ENCODE peak calls at places on chromosomes 4 and X, in seven cellular contexts. One of them, this sample, is unnamed.
A peak's percentile ranks its signal among the peaks of the same experiment; 100 is the strongest.

GRCh38 chrX:24676403-24677024 is 17.2 kb upstream of the POLA1 start:
- DNase-seq in stimulated activated naive CD4-positive, alpha-beta T cell: no peak
- DNase-seq in activated CD8-positive, alpha-beta memory T cell treated with anti-CD3 and anti-CD28 coated beads, Interleukin-2, amount 50 U/mL, for 4 hours: no peak
- DNase-seq in retina: no peak
- DNase-seq in COR-L47: no peak
- DNase-seq in GM12865: peak; percentile 15
- DNase-seq in nephron progenitor cell: peak; percentile 18
- DNase-seq in this sample: no peak

GRCh38 chr4:8132947-8133705 is 25.5 kb downstream of the ABLIM2 start:
- DNase-seq in stimulated activated naive CD4-positive, alpha-beta T cell: no peak
- DNase-seq in activated CD8-positive, alpha-beta memory T cell treated with anti-CD3 and anti-CD28 coated beads, Interleukin-2, amount 50 U/mL, for 4 hours: no peak
- DNase-seq in retina: no peak
- DNase-seq in COR-L47: no peak
- DNase-seq in GM12865: no peak
- DNase-seq in nephron progenitor cell: no peak
- DNase-seq in this sample: no peak

GRCh38 chr4:113821851-113822250 is 60.3 kb upstream of the CAMK2D start:
- DNase-seq in stimulated activated naive CD4-positive, alpha-beta T cell: no peak
- DNase-seq in activated CD8-positive, alpha-beta memory T cell treated with anti-CD3 and anti-CD28 coated beads, Interleukin-2, amount 50 U/mL, for 4 hours: no peak
- DNase-seq in retina: no peak
- DNase-seq in COR-L47: no peak
- DNase-seq in GM12865: no peak
- DNase-seq in nephron progenitor cell: no peak
- DNase-seq in this sample: no peak

GRCh38 chr4:126223784-126224407 is 909.1 kb downstream of the FAT4 start:
- DNase-seq in stimulated activated naive CD4-positive, alpha-beta T cell: no peak
- DNase-seq in activated CD8-positive, alpha-beta memory T cell treated with anti-CD3 and anti-CD28 coated beads, Interleukin-2, amount 50 U/mL, for 4 hours: no peak
- DNase-seq in retina: no peak
- DNase-seq in COR-L47: no peak
- DNase-seq in GM12865: peak; percentile 3
- DNase-seq in nephron progenitor cell: no peak
- DNase-seq in this sample: no peak

GRCh38 chr4:126888968-126889367 is 743.8 kb upstream of the INTU start:
- DNase-seq in stimulated activated naive CD4-positive, alpha-beta T cell: no peak
- DNase-seq in activated CD8-positive, alpha-beta memory T cell treated with anti-CD3 and anti-CD28 coated beads, Interleukin-2, amount 50 U/mL, for 4 hours: no peak
- DNase-seq in retina: no peak
- DNase-seq in COR-L47: no peak
- DNase-seq in GM12865: no peak
- DNase-seq in nephron progenitor cell: no peak
- DNase-seq in this sample: no peak

GRCh38 chr4:77074961-77075855 is 581 bp downstream of the CCNI start:
- DNase-seq in stimulated activated naive CD4-positive, alpha-beta T cell: peak; percentile 78
- DNase-seq in activated CD8-positive, alpha-beta memory T cell treated with anti-CD3 and anti-CD28 coated beads, Interleukin-2, amount 50 U/mL, for 4 hours: peak; percentile 81
- DNase-seq in retina: peak; percentile 86
- DNase-seq in COR-L47: peak; percentile 16
- DNase-seq in GM12865: peak; percentile 88
- DNase-seq in nephron progenitor cell: peak; percentile 75
- DNase-seq in this sample: peak; percentile 29

GRCh38 chrX:40558590-40558989 is 22.2 kb upstream of the ATP6AP2 start:
- DNase-seq in stimulated activated naive CD4-positive, alpha-beta T cell: no peak
- DNase-seq in activated CD8-positive, alpha-beta memory T cell treated with anti-CD3 and anti-CD28 coated beads, Interleukin-2, amount 50 U/mL, for 4 hours: no peak
- DNase-seq in retina: no peak
- DNase-seq in COR-L47: no peak
- DNase-seq in GM12865: no peak
- DNase-seq in nephron progenitor cell: no peak
- DNase-seq in this sample: no peak

GRCh38 chr4:159240690-159241089 is 137.8 kb downstream of the RAPGEF2 start:
- DNase-seq in stimulated activated naive CD4-positive, alpha-beta T cell: no peak
- DNase-seq in activated CD8-positive, alpha-beta memory T cell treated with anti-CD3 and anti-CD28 coated beads, Interleukin-2, amount 50 U/mL, for 4 hours: no peak
- DNase-seq in retina: no peak
- DNase-seq in COR-L47: no peak
- DNase-seq in GM12865: no peak
- DNase-seq in nephron progenitor cell: no peak
- DNase-seq in this sample: no peak

GRCh38 chr4:69147334-69147733 is 51.1 kb downstream of the UGT2B7 start:
- DNase-seq in stimulated activated naive CD4-positive, alpha-beta T cell: no peak
- DNase-seq in activated CD8-positive, alpha-beta memory T cell treated with anti-CD3 and anti-CD28 coated beads, Interleukin-2, amount 50 U/mL, for 4 hours: no peak
- DNase-seq in retina: no peak
- DNase-seq in COR-L47: peak; percentile 69
- DNase-seq in GM12865: no peak
- DNase-seq in nephron progenitor cell: no peak
- DNase-seq in this sample: peak; percentile 49

GRCh38 chrX:104795804-104796203 is 229.8 kb downstream of the IL1RAPL2 start:
- DNase-seq in stimulated activated naive CD4-positive, alpha-beta T cell: no peak
- DNase-seq in activated CD8-positive, alpha-beta memory T cell treated with anti-CD3 and anti-CD28 coated beads, Interleukin-2, amount 50 U/mL, for 4 hours: no peak
- DNase-seq in retina: no peak
- DNase-seq in COR-L47: no peak
- DNase-seq in GM12865: no peak
- DNase-seq in nephron progenitor cell: no peak
- DNase-seq in this sample: no peak

GRCh38 chrX:69280956-69281355 is 115.7 kb upstream of the PJA1 start:
- DNase-seq in stimulated activated naive CD4-positive, alpha-beta T cell: no peak
- DNase-seq in activated CD8-positive, alpha-beta memory T cell treated with anti-CD3 and anti-CD28 coated beads, Interleukin-2, amount 50 U/mL, for 4 hours: no peak
- DNase-seq in retina: no peak
- DNase-seq in COR-L47: no peak
- DNase-seq in GM12865: no peak
- DNase-seq in nephron progenitor cell: no peak
- DNase-seq in this sample: peak; percentile 38

GRCh38 chr4:7970031-7970946 is 30.6 kb upstream of the AFAP1 start:
- DNase-seq in stimulated activated naive CD4-positive, alpha-beta T cell: peak; percentile 24
- DNase-seq in activated CD8-positive, alpha-beta memory T cell treated with anti-CD3 and anti-CD28 coated beads, Interleukin-2, amount 50 U/mL, for 4 hours: peak; percentile 29
- DNase-seq in retina: peak; percentile 46
- DNase-seq in COR-L47: no peak
- DNase-seq in GM12865: peak; percentile 68
- DNase-seq in nephron progenitor cell: no peak
- DNase-seq in this sample: no peak

GRCh38 chr4:172740434-172740833 is 428.2 kb upstream of the GALNT7 start:
- DNase-seq in stimulated activated naive CD4-positive, alpha-beta T cell: no peak
- DNase-seq in activated CD8-positive, alpha-beta memory T cell treated with anti-CD3 and anti-CD28 coated beads, Interleukin-2, amount 50 U/mL, for 4 hours: no peak
- DNase-seq in retina: no peak
- DNase-seq in COR-L47: no peak
- DNase-seq in GM12865: peak; percentile 54
- DNase-seq in nephron progenitor cell: no peak
- DNase-seq in this sample: no peak

GRCh38 chr4:2364654-2365053 is 53.8 kb downstream of the ZFYVE28 start:
- DNase-seq in stimulated activated naive CD4-positive, alpha-beta T cell: peak; percentile 70
- DNase-seq in activated CD8-positive, alpha-beta memory T cell treated with anti-CD3 and anti-CD28 coated beads, Interleukin-2, amount 50 U/mL, for 4 hours: peak; percentile 61
- DNase-seq in retina: peak; percentile 59
- DNase-seq in COR-L47: no peak
- DNase-seq in GM12865: no peak
- DNase-seq in nephron progenitor cell: no peak
- DNase-seq in this sample: no peak

GRCh38 chrX:8820910-8821527 is 19.8 kb upstream of the FAM9A start:
- DNase-seq in stimulated activated naive CD4-positive, alpha-beta T cell: no peak
- DNase-seq in activated CD8-positive, alpha-beta memory T cell treated with anti-CD3 and anti-CD28 coated beads, Interleukin-2, amount 50 U/mL, for 4 hours: no peak
- DNase-seq in retina: no peak
- DNase-seq in COR-L47: no peak
- DNase-seq in GM12865: no peak
- DNase-seq in nephron progenitor cell: peak; percentile 23
- DNase-seq in this sample: no peak

GRCh38 chr4:106418444-106418843 is 49.9 kb upstream of the GIMD1 start:
- DNase-seq in stimulated activated naive CD4-positive, alpha-beta T cell: no peak
- DNase-seq in activated CD8-positive, alpha-beta memory T cell treated with anti-CD3 and anti-CD28 coated beads, Interleukin-2, amount 50 U/mL, for 4 hours: no peak
- DNase-seq in retina: no peak
- DNase-seq in COR-L47: no peak
- DNase-seq in GM12865: no peak
- DNase-seq in nephron progenitor cell: no peak
- DNase-seq in this sample: no peak

GRCh38 chr4:80986021-80986420 is 44.5 kb upstream of the BMP3 start:
- DNase-seq in stimulated activated naive CD4-positive, alpha-beta T cell: no peak
- DNase-seq in activated CD8-positive, alpha-beta memory T cell treated with anti-CD3 and anti-CD28 coated beads, Interleukin-2, amount 50 U/mL, for 4 hours: no peak
- DNase-seq in retina: peak; percentile 55
- DNase-seq in COR-L47: no peak
- DNase-seq in GM12865: no peak
- DNase-seq in nephron progenitor cell: no peak
- DNase-seq in this sample: no peak

GRCh38 chr4:182593864-182594263 is 323.3 kb downstream of the DCTD start:
- DNase-seq in stimulated activated naive CD4-positive, alpha-beta T cell: no peak
- DNase-seq in activated CD8-positive, alpha-beta memory T cell treated with anti-CD3 and anti-CD28 coated beads, Interleukin-2, amount 50 U/mL, for 4 hours: no peak
- DNase-seq in retina: no peak
- DNase-seq in COR-L47: no peak
- DNase-seq in GM12865: no peak
- DNase-seq in nephron progenitor cell: no peak
- DNase-seq in this sample: no peak

GRCh38 chrX:53798281-53798680 is 111.8 kb upstream of the HUWE1 start:
- DNase-seq in stimulated activated naive CD4-positive, alpha-beta T cell: no peak
- DNase-seq in activated CD8-positive, alpha-beta memory T cell treated with anti-CD3 and anti-CD28 coated beads, Interleukin-2, amount 50 U/mL, for 4 hours: no peak
- DNase-seq in retina: no peak
- DNase-seq in COR-L47: no peak
- DNase-seq in GM12865: peak; percentile 4
- DNase-seq in nephron progenitor cell: no peak
- DNase-seq in this sample: no peak